ENCODE peak calls at places on chromosomes 1 and 21, in nine cellular contexts. X, M, I, W, B, U, O, K and V are unnamed samples.

GRCh38 chr21:43345746-43346409 is 81.1 kb downstream of the SIK1 start:
- DNase-seq in K (no peak), M (no peak), X (no peak), W (peak; percentile 90), O (no peak), U (peak; percentile 80), B (no peak), I (no peak), V (no peak)

GRCh38 chr1:33886452-33886851 is 22.6 kb downstream of the HMGB4 start:
- DNase-seq in M (no peak), K (no peak), U (no peak), I (no peak), O (peak; percentile 23), X (no peak), B (no peak), W (no peak), V (no peak)

GRCh38 chr21:35400233-35400939 is 351.3 kb upstream of the RUNX1 start:
- DNase-seq in U (peak; percentile 80), O (no peak), I (no peak), K (peak; percentile 69), B (peak; percentile 42), X (no peak), W (peak; percentile 80), M (peak; percentile 10), V (no peak)

GRCh38 chr1:98035587-98035986 is 114.8 kb upstream of the DPYD start:
- DNase-seq in W (peak; percentile 42), O (no peak), X (no peak), M (no peak), B (no peak), K (no peak), U (no peak), I (no peak), V (no peak)

GRCh38 chr1:223714849-223715709 is 2.7 kb downstream of the CAPN2 start:
- DNase-seq in B (no peak), I (no peak), M (no peak), U (peak; percentile 98), K (no peak), O (no peak), W (peak; percentile 98), X (peak; percentile 89), V (no peak)

GRCh38 chr1:44076093-44076492 is 42.5 kb upstream of the KLF17 start:
- DNase-seq in M (no peak), O (no peak), I (no peak), K (no peak), B (no peak), W (no peak), U (peak; percentile 36), X (no peak), V (no peak)

GRCh38 chr1:147089457-147089856 is 82.8 kb downstream of the PRKAB2 start:
- DNase-seq in B (no peak), X (no peak), I (no peak), W (no peak), O (no peak), M (no peak), K (no peak), U (no peak), V (no peak)

GRCh38 chr1:232635778-232636356 is 5.9 kb upstream of the SIPA1L2 start:
- DNase-seq in U (peak; percentile 65), O (no peak), W (peak; percentile 62), I (no peak), K (peak; percentile 58), X (peak; percentile 34), B (no peak), M (no peak), V (no peak)

GRCh38 chr21:17925900-17926299 is 106.7 kb upstream of the C21orf91 start:
- DNase-seq in K (no peak), B (no peak), U (peak; percentile 33), W (peak; percentile 31), M (no peak), X (peak; percentile 6), I (no peak), O (no peak), V (no peak)

GRCh38 chr1:67863637-67864036 is 30.4 kb upstream of the GNG12 start:
- DNase-seq in M (no peak), U (no peak), B (no peak), X (no peak), I (no peak), O (no peak), K (no peak), W (no peak), V (no peak)

GRCh38 chr1:150609726-150610125 is 19.7 kb downstream of the ENSA start:
- DNase-seq in W (no peak), K (no peak), O (no peak), X (no peak), I (no peak), B (no peak), U (no peak), M (no peak), V (no peak)

GRCh38 chr1:61183471-61184034 is 101.2 kb downstream of the NFIA start:
- DNase-seq in M (no peak), K (no peak), W (peak; percentile 78), X (no peak), B (peak; percentile 76), U (peak; percentile 17), I (no peak), O (no peak), V (no peak)

GRCh38 chr1:67144696-67145095 is 9.9 kb upstream of the C1orf141 start:
- DNase-seq in W (peak; percentile 17), M (peak; percentile 19), K (peak; percentile 40), X (no peak), U (no peak), O (no peak), B (no peak), I (no peak), V (peak; percentile 25)

GRCh38 chr1:157580179-157580827 is 17.6 kb downstream of the FCRL4 start:
- DNase-seq in M (peak; percentile 2), O (peak; percentile 36), B (peak; percentile 43), K (peak; percentile 49), X (peak; percentile 31), I (no peak), W (peak; percentile 55), U (peak; percentile 77), V (no peak)

GRCh38 chr1:157247005-157247763 is 109.0 kb upstream of the ETV3 start:
- DNase-seq in B (no peak), M (no peak), I (no peak), K (no peak), X (no peak), U (no peak), O (no peak), W (no peak), V (no peak)

GRCh38 chr1:241591736-241592135 is 48.4 kb downstream of the CHML start:
- DNase-seq in B (no peak), I (no peak), U (peak; percentile 17), W (no peak), K (no peak), M (no peak), O (no peak), X (no peak), V (no peak)

GRCh38 chr1:208182880-208183279 is 61.3 kb downstream of the PLXNA2 start:
- DNase-seq in B (no peak), U (no peak), I (no peak), W (no peak), M (no peak), K (no peak), O (no peak), X (no peak), V (no peak)

GRCh38 chr1:187787696-187788095 is 958.9 kb downstream of the PLA2G4A start:
- DNase-seq in I (no peak), B (no peak), K (no peak), U (no peak), M (no peak), X (no peak), W (no peak), O (no peak), V (no peak)

GRCh38 chr1:244118087-244118761 is 67.1 kb downstream of the ZBTB18 start:
- DNase-seq in O (no peak), U (no peak), B (no peak), K (no peak), M (no peak), I (no peak), X (no peak), W (peak; percentile 26), V (no peak)

GRCh38 chr21:45562401-45562800 is 20.2 kb upstream of the SLC19A1 start:
- DNase-seq in B (no peak), W (no peak), U (no peak), K (no peak), O (no peak), M (no peak), X (no peak), I (no peak), V (no peak)

GRCh38 chr1:89125571-89126233 is at the start of gene GBP2:
- DNase-seq in B (no peak), M (no peak), U (peak; percentile 89), X (peak; percentile 60), K (peak; percentile 61), W (peak; percentile 94), I (no peak), O (no peak), V (no peak)

GRCh38 chr1:213724640-213725536 is 262.9 kb upstream of the PROX1 start:
- DNase-seq in X (no peak), M (no peak), O (no peak), W (peak; percentile 4), K (no peak), B (peak; percentile 65), U (no peak), I (no peak), V (no peak)

GRCh38 chr1:100360790-100361232 is 8.5 kb downstream of the CDC14A start:
- DNase-seq in U (no peak), X (peak; percentile 42), O (no peak), K (no peak), W (peak; percentile 72), I (no peak), B (peak; percentile 18), M (no peak), V (no peak)

GRCh38 chr1:215567491-215568286 is 585 bp downstream of the KCTD3 start:
- DNase-seq in B (peak; percentile 53), M (no peak), U (peak; percentile 49), I (no peak), W (peak; percentile 49), O (peak; percentile 62), K (peak; percentile 79), X (no peak), V (peak; percentile 14)

GRCh38 chr1:217275617-217276398 is 355.1 kb downstream of the GPATCH2 start:
- DNase-seq in B (no peak), O (no peak), W (peak; percentile 85), K (no peak), I (no peak), X (peak; percentile 61), U (peak; percentile 70), M (no peak), V (no peak)

GRCh38 chr21:17921579-17922530 is 102.7 kb upstream of the C21orf91 start:
- DNase-seq in I (no peak), K (no peak), X (peak; percentile 31), U (peak; percentile 99), B (peak; percentile 50), O (no peak), M (no peak), W (peak; percentile 62), V (no peak)

GRCh38 chr1:94248956-94249688 is 11.7 kb upstream of the ARHGAP29 start:
- DNase-seq in I (no peak), O (no peak), M (no peak), W (peak; percentile 56), X (no peak), K (no peak), B (no peak), U (no peak), V (no peak)

GRCh38 chr21:41895643-41896493 is 16.7 kb upstream of the PRDM15 start:
- DNase-seq in K (no peak), U (no peak), W (peak; percentile 29), O (peak; percentile 38), M (peak; percentile 39), X (no peak), B (no peak), I (no peak), V (no peak)

GRCh38 chr1:154326546-154327465 is 1.5 kb downstream of the ATP8B2 start:
- DNase-seq in B (no peak), O (no peak), I (no peak), K (no peak), W (peak; percentile 16), U (peak; percentile 46), X (no peak), M (no peak), V (no peak)

GRCh38 chr1:234613128-234613875 is 3.3 kb upstream of the IRF2BP2 start:
- DNase-seq in M (no peak), W (peak; percentile 95), X (no peak), O (no peak), U (peak; percentile 70), K (no peak), I (peak; percentile 73), B (no peak), V (no peak)

GRCh38 chr1:211789641-211790464 is 40.7 kb downstream of the LPGAT1 start:
- DNase-seq in W (no peak), X (no peak), I (no peak), K (no peak), U (no peak), O (no peak), M (no peak), B (no peak), V (no peak)